ENCODE peak calls at places on chromosomes 5 and 9, in ten cellular contexts. M is left ventricle myocardium inferior; J is GM23338; H is aorta; Y is effector memory CD4-positive, alpha-beta T cell; U is lower lobe of right lung; T is ascending aorta; B is sigmoid colon; C is Peyer's patch; X is HL-60. W is an unnamed sample.

GRCh38 chr5:55855509-55855908 is 4.4 kb downstream of the IL31RA start:
- DNase-seq in M (no peak), J (peak; percentile 46), H (no peak), Y (no peak), U (no peak), T (no peak), B (no peak), C (no peak), X (no peak), W (no peak)

GRCh38 chr9:133114886-133115603 is 6.0 kb downstream of the RALGDS start:
- DNase-seq in M (peak; percentile 18), J (no peak), H (peak; percentile 74), Y (no peak), U (peak; percentile 53), T (no peak), B (peak; percentile 71), C (no peak), X (no peak), W (peak; percentile 78)

GRCh38 chr5:154762261-154762660 is 7.1 kb downstream of the LARP1 start:
- DNase-seq in M (no peak), J (no peak), H (no peak), Y (no peak), U (no peak), T (no peak), B (no peak), C (no peak), X (no peak), W (no peak)

GRCh38 chr5:149671544-149671943 is 58.6 kb upstream of the PPARGC1B start:
- DNase-seq in M (no peak), J (no peak), H (no peak), Y (no peak), U (no peak), T (no peak), B (no peak), C (peak; percentile 53), X (no peak), W (no peak)

GRCh38 chr5:157263586-157264090 is 2.3 kb upstream of the CYFIP2 start:
- DNase-seq in M (no peak), J (no peak), H (no peak), Y (no peak), U (no peak), T (no peak), B (no peak), C (no peak), X (peak; percentile 45), W (no peak)

GRCh38 chr9:69097053-69097452 is 61.5 kb downstream of the FXN start:
- DNase-seq in M (no peak), J (no peak), H (no peak), Y (no peak), U (no peak), T (no peak), B (no peak), C (no peak), X (no peak), W (no peak)

GRCh38 chr5:131787736-131788135 is 9.1 kb downstream of the FNIP1 start:
- DNase-seq in M (no peak), J (no peak), H (no peak), Y (no peak), U (no peak), T (no peak), B (no peak), C (no peak), X (no peak), W (no peak)

GRCh38 chr9:134647359-134648115 is 5.9 kb downstream of the COL5A1 start:
- DNase-seq in M (no peak), J (no peak), H (no peak), Y (no peak), U (no peak), T (no peak), B (no peak), C (no peak), X (no peak), W (no peak)

GRCh38 chr5:137703565-137703964 is 32.3 kb downstream of the KLHL3 start:
- DNase-seq in M (no peak), J (no peak), H (no peak), Y (no peak), U (no peak), T (no peak), B (no peak), C (no peak), X (no peak), W (no peak)

GRCh38 chr5:135345945-135346731 is 52.9 kb downstream of the MACROH2A1 start:
- DNase-seq in M (no peak), J (no peak), H (peak; percentile 32), Y (no peak), U (no peak), T (no peak), B (peak; percentile 20), C (peak; percentile 82), X (no peak), W (no peak)

GRCh38 chr9:123684393-123685149 is 245.4 kb downstream of the DENND1A start:
- DNase-seq in M (no peak), J (no peak), H (no peak), Y (no peak), U (no peak), T (no peak), B (no peak), C (no peak), X (no peak), W (no peak)

GRCh38 chr9:123687246-123687721 is 242.6 kb downstream of the DENND1A start:
- DNase-seq in M (no peak), J (no peak), H (no peak), Y (no peak), U (no peak), T (no peak), B (no peak), C (no peak), X (no peak), W (no peak)

GRCh38 chr9:123686131-123686848 is 243.6 kb downstream of the DENND1A start:
- DNase-seq in M (no peak), J (no peak), H (no peak), Y (no peak), U (no peak), T (no peak), B (no peak), C (no peak), X (no peak), W (no peak)

GRCh38 chr9:123685489-123686083 is 244.3 kb downstream of the DENND1A start:
- DNase-seq in M (no peak), J (no peak), H (no peak), Y (no peak), U (no peak), T (no peak), B (no peak), C (no peak), X (no peak), W (no peak)

GRCh38 chr9:123686849-123687233 is 243.1 kb downstream of the DENND1A start:
- DNase-seq in M (no peak), J (no peak), H (no peak), Y (no peak), U (no peak), T (no peak), B (no peak), C (no peak), X (no peak), W (no peak)
- H3K4me3 ChIP-seq in M (no peak overlapping the region), J (no peak overlapping the region), H (no peak overlapping the region), Y (no peak overlapping the region), U (no peak overlapping the region), T (no peak overlapping the region), B (no peak overlapping the region), C (no peak overlapping the region), X (no peak overlapping the region), W (no peak overlapping the region)

GRCh38 chr9:3992924-3993323 is 306.9 kb downstream of the GLIS3 start:
- DNase-seq in M (no peak), J (no peak), H (no peak), Y (no peak), U (no peak), T (no peak), B (no peak), C (no peak), X (no peak), W (no peak)

GRCh38 chr9:3993783-3994182 is 306.1 kb downstream of the GLIS3 start:
- DNase-seq in M (no peak), J (no peak), H (no peak), Y (no peak), U (no peak), T (no peak), B (no peak), C (no peak), X (no peak), W (no peak)

GRCh38 chr9:3992222-3992621 is 307.6 kb downstream of the GLIS3 start:
- DNase-seq in M (no peak), J (no peak), H (no peak), Y (no peak), U (no peak), T (no peak), B (no peak), C (no peak), X (no peak), W (no peak)

GRCh38 chr9:3999706-4000105 is 300.2 kb downstream of the GLIS3 start:
- DNase-seq in M (no peak), J (no peak), H (no peak), Y (no peak), U (no peak), T (no peak), B (no peak), C (no peak), X (no peak), W (no peak)

DNA sequence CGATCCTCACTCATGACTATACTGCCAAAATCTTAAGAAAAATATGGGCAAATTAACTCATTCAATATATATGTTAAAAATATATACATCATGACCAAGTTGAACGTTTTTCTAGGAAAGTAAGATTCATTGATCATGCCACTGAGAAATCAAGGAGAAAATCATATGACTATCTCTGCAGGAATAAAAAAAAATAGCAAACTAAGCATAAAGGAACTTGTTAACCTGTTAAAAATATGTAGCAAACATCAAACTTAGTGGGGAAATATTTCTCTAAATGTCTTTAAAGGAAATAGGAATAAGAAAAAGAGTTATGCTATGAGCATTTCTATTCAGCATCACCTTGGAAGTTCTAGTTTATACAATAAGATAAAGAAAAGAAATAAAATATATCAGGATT is 302.4 kb downstream of the GLIS3 start:
- DNase-seq in M (no peak), J (no peak), H (no peak), Y (no peak), U (no peak), T (no peak), B (no peak), C (no peak), X (no peak), W (no peak)
- H3K27ac ChIP-seq in M (no peak overlapping the region), J (no peak overlapping the region), H (no peak overlapping the region), Y (no peak overlapping the region), U (no peak overlapping the region), T (no peak overlapping the region), B (no peak overlapping the region), C (no peak overlapping the region), X (no peak overlapping the region), W (no peak overlapping the region)

DNA sequence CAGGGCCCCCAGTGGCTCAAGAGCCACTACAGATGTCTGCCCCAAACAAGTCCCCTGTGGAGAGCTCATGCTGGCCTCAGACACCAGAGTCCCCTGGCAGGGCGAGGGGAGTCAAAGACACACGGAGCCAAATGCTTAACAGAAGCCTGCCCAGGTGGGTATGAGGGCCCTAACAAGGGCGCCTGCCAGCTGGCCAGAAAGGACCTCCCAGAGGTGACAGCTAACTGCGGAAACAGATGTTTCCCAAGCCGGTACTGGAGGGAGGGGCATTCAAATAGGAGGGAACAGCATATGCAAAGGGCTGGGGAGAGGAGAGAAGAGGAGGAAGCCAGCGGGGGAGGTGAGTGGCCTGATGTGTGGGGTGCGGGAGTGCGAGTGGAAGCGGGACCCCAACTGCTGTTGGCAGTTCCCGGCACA is 933 bp downstream of the MXD3 start:
- DNase-seq in M (no peak), J (peak; percentile 67), H (peak; percentile 73), Y (no peak), U (no peak), T (no peak), B (peak; percentile 62), C (peak; percentile 77), X (peak; percentile 72), W (peak; percentile 88)
- H3K4me3 ChIP-seq in M (peak overlapping the region; percentile 70), J (peak overlapping the region; percentile 69), H (no peak overlapping the region), Y (no peak overlapping the region), U (peak overlapping the region; percentile 62), T (no peak overlapping the region), B (no peak overlapping the region), C (peak overlapping the region; percentile 53), X (peak overlapping the region; percentile 74), W (peak overlapping the region; percentile 68)

GRCh38 chr5:158985492-158985891 is 114.2 kb downstream of the EBF1 start:
- DNase-seq in M (no peak), J (no peak), H (no peak), Y (no peak), U (no peak), T (no peak), B (no peak), C (no peak), X (no peak), W (no peak)
- H3K27ac ChIP-seq in M (no peak overlapping the region), J (no peak overlapping the region), H (no peak overlapping the region), Y (no peak overlapping the region), U (no peak overlapping the region), T (no peak overlapping the region), B (no peak overlapping the region), C (no peak overlapping the region), X (no peak overlapping the region), W (no peak overlapping the region)